ENCODE peak calls at places on chromosome 19, in five cellular contexts. B is mammary epithelial cell; V is uterus; A is CD8-positive, alpha-beta T cell; H is cardiac muscle cell. P is an unnamed sample. For H3K4me1 and H3K27me3, the result is how much of the 10 kb centered on the place peaks cover.

GRCh38 chr19:38115264-38115802 is 108.7 kb downstream of the DPF1 start:
- DNase-seq in B (no peak), H (no peak), A (no peak), V (no peak), P (no peak)

GRCh38 chr19:39498262-39499081 is at the start of gene DLL3:
- DNase-seq in A (no peak), B (peak), V (no peak), H (no peak), P (no peak)

GRCh38 chr19:3606690-3607289 is at the start of gene TBXA2R:
- DNase-seq in V (peak), B (no peak), A (peak), H (peak), P (peak)

GRCh38 chr19:54136864-54137113 is 773 bp upstream of the CNOT3 start:
- DNase-seq in V (no peak), B (no peak), A (no peak), H (no peak), P (no peak)

GRCh38 chr19:33510728-33511255 is 10.8 kb downstream of the PEPD start:
- DNase-seq in V (no peak), A (no peak), H (no peak), B (no peak), P (no peak)

GRCh38 chr19:5679289-5680082 is 830 bp downstream of the MICOS13 start:
- DNase-seq in H (no peak), A (no peak), V (no peak), B (no peak), P (no peak)

GRCh38 chr19:23769691-23770468 is 11.2 kb upstream of the ZNF681 start:
- DNase-seq in B (peak), V (no peak), A (no peak), H (no peak), P (no peak)

GRCh38 chr19:57465680-57466381 is 8.9 kb upstream of the VN1R1 start:
- DNase-seq in A (no peak), B (peak), H (peak), V (no peak), P (no peak)

GRCh38 chr19:8109455-8109854 is 39.9 kb downstream of the FBN3 start:
- DNase-seq in B (no peak), H (no peak), A (no peak), V (no peak), P (no peak)

GRCh38 chr19:30391052-30391451 is 18.9 kb downstream of the ZNF536 start:
- DNase-seq in V (no peak), H (no peak), B (no peak), A (no peak), P (no peak)

GRCh38 chr19:27762933-27763332 is 1450.0 kb downstream of the UQCRFS1 start:
- DNase-seq in A (no peak), H (no peak), B (no peak), V (no peak), P (no peak)

GRCh38 chr19:15843186-15843585 is 27.7 kb upstream of the OR10H1 start:
- DNase-seq in A (no peak), V (no peak), H (no peak), B (no peak), P (no peak)

GRCh38 chr19:30156646-30157045 is 214.6 kb downstream of the URI1 start:
- DNase-seq in B (no peak), H (no peak), A (no peak), V (no peak), P (no peak)

GRCh38 chr19:48614436-48615144 is at the start of gene FAM83E:
- DNase-seq in V (no peak), B (no peak), H (no peak), A (no peak), P (no peak)

GRCh38 chr19:41095703-41096102 is 7.5 kb downstream of the CYP2A13 start:
- DNase-seq in V (no peak), B (no peak), A (no peak), H (no peak), P (no peak)

GRCh38 chr19:41409288-41409687 is 11.7 kb downstream of the BCKDHA start:
- DNase-seq in A (no peak), B (peak), V (no peak), H (peak), P (no peak)

GRCh38 chr19:752652-753517 is 2.0 kb downstream of the MISP start:
- DNase-seq in B (peak), A (no peak), V (no peak), H (peak), P (no peak)

GRCh38 chr19:32599736-32600157 is 18.8 kb downstream of the PDCD5 start:
- DNase-seq in B (peak), V (no peak), H (peak), A (peak), P (peak)

GRCh38 chr19:42568006-42568405 is 26.7 kb downstream of the CEACAM8 start:
- DNase-seq in A (no peak), B (no peak), H (no peak), V (no peak), P (no peak)

GRCh38 chr19:39705578-39706188 is 1.4 kb downstream of the LGALS14 start:
- DNase-seq in H (peak), V (no peak), A (no peak), B (no peak), P (no peak)

GRCh38 chr19:2815923-2816322 is 3.7 kb upstream of the ZNF554 start:
- DNase-seq in B (no peak), H (no peak), V (no peak), A (no peak), P (no peak)

GRCh38 chr19:17510220-17510993 is 1.0 kb upstream of the PGLS start:
- DNase-seq in A (no peak), B (no peak), V (no peak), H (peak), P (no peak)

GRCh38 chr19:41575998-41576397 is at the start of gene CEACAM21:
- DNase-seq in V (peak), A (peak), B (no peak), H (no peak), P (no peak)

GRCh38 chr19:4007836-4008539 is 452 bp downstream of the PIAS4 start:
- DNase-seq in H (peak), A (peak), B (no peak), V (no peak), P (no peak)

GRCh38 chr19:33794578-33795369 is 1.9 kb upstream of the KCTD15 start:
- DNase-seq in A (no peak), V (peak), H (peak), B (no peak), P (no peak)

GRCh38 chr19:35306473-35307246 is 14.7 kb downstream of the MAG start:
- DNase-seq in B (no peak), H (no peak), V (no peak), A (no peak), P (no peak)

GRCh38 chr19:35310331-35310730 is 18.4 kb downstream of the MAG start:
- DNase-seq in V (no peak), B (no peak), H (no peak), A (no peak), P (no peak)

GRCh38 chr19:35309481-35310279 is 17.7 kb downstream of the MAG start:
- DNase-seq in B (no peak), H (peak), A (no peak), V (no peak), P (no peak)

GRCh38 chr19:35305181-35305580 is 13.2 kb downstream of the MAG start:
- DNase-seq in V (no peak), B (no peak), A (no peak), H (no peak), P (no peak)

DNA sequence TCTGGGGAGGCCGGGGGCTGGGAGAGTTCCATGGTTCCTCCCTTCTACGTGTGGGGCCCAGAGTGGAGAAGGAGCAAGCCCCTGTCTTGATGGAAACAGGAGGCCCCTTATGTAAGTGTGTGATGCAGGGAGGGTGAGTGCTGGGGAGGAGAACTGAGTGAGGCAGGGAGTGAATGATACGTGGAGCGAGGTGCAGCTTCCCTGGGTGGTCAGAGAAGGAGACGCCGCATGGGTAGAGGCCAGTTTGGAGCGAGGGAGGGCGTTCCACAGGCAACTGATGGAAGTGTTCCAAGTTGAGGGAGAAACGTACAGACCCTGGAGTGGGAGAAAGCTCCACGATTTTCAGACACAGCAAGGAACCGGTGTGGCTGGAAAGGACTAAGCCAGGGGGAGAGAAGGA is 16.0 kb downstream of the MAG start:
- DNase-seq in V (no peak), H (no peak), A (no peak), B (no peak), P (no peak)
- H3K4me1 ChIP-seq in V (under half), H (under half), A (under half), B (under half), P (under half)

GRCh38 chr19:13797058-13797440 is 1.8 kb downstream of the ZSWIM4 start:
- DNase-seq in V (no peak), A (no peak), H (no peak), B (no peak), P (no peak)

GRCh38 chr19:13794752-13795589 is at the start of gene ZSWIM4:
- DNase-seq in V (peak), A (peak), B (peak), H (peak), P (peak)

GRCh38 chr19:13796301-13797057 is 1.2 kb downstream of the ZSWIM4 start:
- DNase-seq in H (peak), V (peak), B (peak), A (no peak), P (no peak)

GRCh38 chr19:13795595-13796300 is 505 bp downstream of the ZSWIM4 start:
- DNase-seq in V (no peak), B (peak), A (no peak), H (peak), P (no peak)

DNA sequence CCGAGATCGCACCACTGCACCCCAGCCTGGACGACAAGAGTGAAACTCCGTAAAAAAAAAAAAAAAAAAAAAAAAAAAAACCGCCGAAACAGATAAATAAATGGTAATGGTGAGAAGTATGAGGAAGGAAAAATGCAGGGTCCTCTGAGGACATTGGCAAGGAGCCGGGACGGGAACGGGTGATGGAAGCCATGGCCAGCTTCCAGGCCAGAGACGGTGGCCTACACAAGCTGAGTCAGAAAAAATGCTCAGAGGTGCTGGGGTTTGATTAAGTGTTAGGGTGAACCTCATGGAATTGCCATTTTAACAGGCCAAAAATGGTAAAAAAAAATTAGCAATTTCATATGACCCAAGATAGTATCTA is 873 bp upstream of the ZSWIM4 start:
- DNase-seq in V (peak), H (peak), A (no peak), B (peak), P (no peak)
- H3K4me3 ChIP-seq in V (peak), H (peak), A (peak), B (peak), P (peak)

GRCh38 chr19:50678323-50678722 is 29.1 kb downstream of the C19orf81 start:
- DNase-seq in H (no peak), B (no peak), A (no peak), V (no peak), P (no peak)

GRCh38 chr19:50676625-50677197 is 27.5 kb downstream of the C19orf81 start:
- DNase-seq in V (no peak), H (no peak), B (no peak), A (no peak), P (no peak)

GRCh38 chr19:50677636-50678035 is 28.4 kb downstream of the C19orf81 start:
- DNase-seq in B (no peak), H (no peak), V (no peak), A (no peak), P (no peak)

DNA sequence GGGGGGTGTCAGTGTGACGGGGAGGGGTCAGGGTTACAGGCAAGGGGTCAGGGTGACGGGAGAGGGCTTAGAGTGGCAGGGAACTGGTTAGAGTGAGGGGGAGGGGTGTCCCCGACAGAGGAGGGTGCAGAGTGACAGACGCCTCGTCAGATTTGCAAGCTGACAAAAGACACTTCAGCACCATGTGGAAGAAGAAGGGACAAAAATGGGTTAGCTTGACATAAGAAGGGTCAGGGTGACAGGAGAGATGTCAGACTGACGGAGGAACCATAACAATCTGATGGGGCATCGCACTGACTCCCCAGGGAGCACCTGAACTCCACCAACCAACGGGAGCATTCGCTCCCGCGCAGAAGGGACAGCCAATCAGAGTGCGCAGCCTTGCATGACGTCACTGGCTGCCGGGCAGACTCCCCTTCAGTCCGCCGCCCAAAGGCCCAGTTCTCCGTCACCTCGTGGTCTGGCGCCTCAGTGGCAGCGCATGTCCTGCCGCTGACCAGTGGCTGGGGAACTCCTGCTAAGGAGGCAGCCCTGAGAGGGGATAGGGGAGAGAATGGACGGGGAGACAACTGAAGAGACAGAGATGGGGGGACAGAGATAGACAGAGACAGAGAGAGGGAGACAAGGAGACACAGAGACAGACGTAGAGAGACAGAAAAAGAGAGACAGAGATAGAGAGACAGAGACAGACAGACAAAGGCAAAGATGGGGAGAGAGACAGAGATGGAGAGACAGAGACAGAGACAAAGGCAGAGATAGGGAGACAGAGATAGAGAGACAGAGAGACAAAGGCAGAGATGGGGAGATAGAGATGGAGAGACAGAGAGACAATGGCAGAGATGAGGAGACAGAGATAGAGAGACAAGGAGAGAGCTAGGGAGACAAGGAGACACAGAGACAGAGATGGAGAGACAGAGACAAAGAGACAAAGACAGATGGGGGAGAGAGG is 30.2 kb downstream of the C19orf81 start:
- DNase-seq in A (peak), B (peak), H (peak), V (peak), P (peak)
- H3K27me3 ChIP-seq in A (under half), B (under half), H (under half), V (under half), P (under half)

GRCh38 chr19:19385131-19385899 is 20.2 kb upstream of the GATAD2A start:
- DNase-seq in V (peak), B (peak), H (peak), A (peak), P (peak)
- H3K4me1 ChIP-seq in V (under half), B (under half), H (under half), A (under half), P (under half)

DNA sequence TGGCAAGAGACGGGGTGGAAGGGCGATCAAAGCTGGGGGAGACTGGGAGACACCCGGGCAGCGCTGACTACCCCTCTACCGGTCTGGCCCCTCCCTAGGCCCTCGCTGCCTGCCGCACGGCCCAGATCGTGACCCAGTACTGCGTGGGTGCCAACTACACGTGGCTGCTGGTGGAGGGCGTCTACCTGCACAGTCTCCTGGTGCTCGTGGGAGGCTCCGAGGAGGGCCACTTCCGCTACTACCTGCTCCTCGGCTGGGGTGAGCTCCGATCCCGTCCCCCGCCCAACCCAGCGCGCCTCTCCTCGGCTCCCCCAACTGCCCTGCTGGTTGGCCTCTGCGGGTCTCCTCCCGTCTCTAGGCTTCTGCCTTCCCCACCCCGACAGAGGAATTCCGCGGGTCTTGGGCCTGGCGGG is 8.8 kb downstream of the GIPR start:
- DNase-seq in H (no peak), V (no peak), B (no peak), A (peak), P (peak)
- H3K4me3 ChIP-seq in H (peak), V (no peak), B (peak), A (peak), P (peak)